ENCODE peak calls at places on chromosomes 12 and 14, in eight cellular contexts. One of them, this sample, is unnamed. For H3K4me1, the result is how much of the 10 kb centered on the place peaks cover.

GRCh38 chr14:100539319-100539645 is 47.9 kb downstream of the BEGAIN start:
- DNase-seq in esophagus squamous epithelium: no peak
- DNase-seq in HCT116: no peak
- DNase-seq in IMR-90: no peak
- DNase-seq in Peyer's patch: no peak
- DNase-seq in heart left ventricle: no peak
- DNase-seq in K562: no peak
- DNase-seq in H1: no peak
- DNase-seq in this sample: peak

GRCh38 chr14:99415496-99416281 is 65.0 kb downstream of the SETD3 start:
- DNase-seq in esophagus squamous epithelium: no peak
- DNase-seq in HCT116: peak
- DNase-seq in IMR-90: peak
- DNase-seq in Peyer's patch: peak
- DNase-seq in heart left ventricle: no peak
- DNase-seq in K562: peak
- DNase-seq in H1: no peak
- DNase-seq in this sample: no peak

GRCh38 chr12:112939761-112940357 is 1.6 kb downstream of the OAS3 start:
- DNase-seq in esophagus squamous epithelium: no peak
- DNase-seq in HCT116: no peak
- DNase-seq in IMR-90: no peak
- DNase-seq in Peyer's patch: no peak
- DNase-seq in heart left ventricle: no peak
- DNase-seq in K562: no peak
- DNase-seq in H1: no peak
- DNase-seq in this sample: no peak

GRCh38 chr14:67941456-67942018 is 122.0 kb downstream of the RAD51B start:
- DNase-seq in esophagus squamous epithelium: no peak
- DNase-seq in HCT116: no peak
- DNase-seq in IMR-90: peak
- DNase-seq in Peyer's patch: no peak
- DNase-seq in heart left ventricle: no peak
- DNase-seq in K562: no peak
- DNase-seq in H1: no peak
- DNase-seq in this sample: no peak

GRCh38 chr12:8081921-8082577 is at the start of gene NECAP1:
- DNase-seq in esophagus squamous epithelium: peak
- DNase-seq in HCT116: peak
- DNase-seq in IMR-90: peak
- DNase-seq in Peyer's patch: peak
- DNase-seq in heart left ventricle: peak
- DNase-seq in K562: peak
- DNase-seq in H1: peak
- DNase-seq in this sample: peak

GRCh38 chr14:97788364-97788763 is 991.2 kb downstream of the VRK1 start:
- DNase-seq in esophagus squamous epithelium: no peak
- DNase-seq in HCT116: no peak
- DNase-seq in IMR-90: no peak
- DNase-seq in Peyer's patch: no peak
- DNase-seq in heart left ventricle: no peak
- DNase-seq in K562: no peak
- DNase-seq in H1: no peak
- DNase-seq in this sample: no peak

GRCh38 chr14:94462763-94463572 is 10.4 kb upstream of the SERPINA11 start:
- DNase-seq in esophagus squamous epithelium: no peak
- DNase-seq in HCT116: no peak
- DNase-seq in IMR-90: no peak
- DNase-seq in Peyer's patch: no peak
- DNase-seq in heart left ventricle: no peak
- DNase-seq in K562: no peak
- DNase-seq in H1: no peak
- DNase-seq in this sample: no peak

GRCh38 chr12:124660846-124661245 is 93.4 kb upstream of the NCOR2 start:
- DNase-seq in esophagus squamous epithelium: no peak
- DNase-seq in HCT116: no peak
- DNase-seq in IMR-90: no peak
- DNase-seq in Peyer's patch: no peak
- DNase-seq in heart left ventricle: no peak
- DNase-seq in K562: no peak
- DNase-seq in H1: no peak
- DNase-seq in this sample: no peak

GRCh38 chr14:65336191-65336591 is 76.3 kb upstream of the FUT8 start:
- DNase-seq in esophagus squamous epithelium: no peak
- DNase-seq in HCT116: no peak
- DNase-seq in IMR-90: peak
- DNase-seq in Peyer's patch: no peak
- DNase-seq in heart left ventricle: no peak
- DNase-seq in K562: no peak
- DNase-seq in H1: no peak
- DNase-seq in this sample: peak
- TF ChIP-seq POLR2A in esophagus squamous epithelium: no peak
- TF ChIP-seq POLR2A in HCT116: no peak
- TF ChIP-seq POLR2A in IMR-90: no peak
- TF ChIP-seq POLR2A in Peyer's patch: no peak
- TF ChIP-seq POLR2A in heart left ventricle: no peak
- TF ChIP-seq POLR2A in K562: no peak
- TF ChIP-seq POLR2A in H1: no peak
- TF ChIP-seq POLR2A in this sample: no peak

DNA sequence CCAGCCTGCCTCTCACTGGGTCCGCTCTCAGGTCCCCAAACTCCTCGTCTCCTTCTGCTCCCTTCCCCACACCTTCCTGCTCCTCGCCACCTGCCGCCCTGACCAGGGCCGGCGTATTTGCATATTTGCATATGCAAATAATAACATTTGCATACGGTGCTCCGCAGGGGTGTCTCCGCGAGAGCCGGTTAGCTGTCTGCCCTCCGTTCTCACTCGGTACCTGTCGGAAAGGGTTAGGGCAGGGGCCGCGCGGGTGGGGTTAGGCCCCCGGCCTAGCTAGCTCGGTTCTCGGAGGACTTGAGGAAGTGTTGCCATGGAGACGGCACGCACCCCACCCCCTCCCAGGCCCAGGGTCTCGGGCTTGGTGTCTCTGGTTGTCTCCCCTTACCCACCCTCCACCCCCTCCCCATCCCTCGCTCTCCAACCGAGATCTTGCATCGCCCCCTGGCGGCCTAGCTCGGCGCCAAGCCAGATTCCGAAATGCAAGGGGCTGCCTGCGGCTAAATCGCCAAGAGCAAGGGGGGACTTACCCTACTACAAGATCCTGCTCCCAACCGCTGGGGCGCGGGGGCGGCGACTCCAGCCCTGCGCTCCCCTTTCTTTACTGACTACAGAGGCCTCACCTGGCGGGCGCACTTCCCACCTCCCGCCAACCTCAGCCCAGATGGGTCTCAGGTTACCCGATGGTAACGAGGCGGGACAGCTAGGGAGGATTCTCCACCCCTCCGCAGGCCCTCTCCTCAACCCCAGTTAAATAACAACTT is 8.1 kb downstream of the STAC3 start:
- DNase-seq in esophagus squamous epithelium: no peak
- DNase-seq in HCT116: peak
- DNase-seq in IMR-90: peak
- DNase-seq in Peyer's patch: peak
- DNase-seq in heart left ventricle: peak
- DNase-seq in K562: peak
- DNase-seq in H1: peak
- DNase-seq in this sample: no peak
- TF ChIP-seq CTCF in esophagus squamous epithelium: peak
- TF ChIP-seq CTCF in HCT116: no peak
- TF ChIP-seq CTCF in IMR-90: peak
- TF ChIP-seq CTCF in Peyer's patch: no peak
- TF ChIP-seq CTCF in heart left ventricle: peak
- TF ChIP-seq CTCF in K562: peak
- TF ChIP-seq CTCF in H1: no peak
- TF ChIP-seq CTCF in this sample: no peak

DNA sequence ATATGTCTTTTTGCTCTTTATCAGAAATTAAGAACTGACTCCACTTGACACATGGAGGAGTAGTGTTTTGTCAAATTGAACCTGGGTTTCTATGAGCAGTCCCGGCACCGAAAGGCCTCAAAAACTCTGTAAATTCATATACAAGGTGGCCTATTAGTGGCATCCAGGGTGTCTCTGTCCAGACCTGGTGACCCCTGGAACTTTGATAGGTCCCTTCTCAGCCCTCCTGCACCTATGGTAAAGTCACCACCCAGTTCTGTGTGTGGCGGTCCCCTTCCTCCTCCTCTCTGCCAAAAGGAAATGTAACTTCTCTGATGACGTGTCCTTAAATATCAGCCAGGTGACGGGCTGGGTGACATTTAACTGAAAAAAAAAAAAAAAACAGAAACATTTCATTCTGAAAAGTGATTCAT is 204.0 kb upstream of the FOXN3 start:
- DNase-seq in esophagus squamous epithelium: no peak
- DNase-seq in HCT116: no peak
- DNase-seq in IMR-90: no peak
- DNase-seq in Peyer's patch: peak
- DNase-seq in heart left ventricle: no peak
- DNase-seq in K562: no peak
- DNase-seq in H1: no peak
- DNase-seq in this sample: no peak
- H3K4me1 ChIP-seq in esophagus squamous epithelium: under half
- H3K4me1 ChIP-seq in HCT116: under half
- H3K4me1 ChIP-seq in IMR-90: under half
- H3K4me1 ChIP-seq in Peyer's patch: under half
- H3K4me1 ChIP-seq in heart left ventricle: under half
- H3K4me1 ChIP-seq in K562: under half
- H3K4me1 ChIP-seq in H1: under half
- H3K4me1 ChIP-seq in this sample: under half

GRCh38 chr12:50283924-50284236 is 560 bp upstream of the LIMA1 start:
- DNase-seq in esophagus squamous epithelium: no peak
- DNase-seq in HCT116: no peak
- DNase-seq in IMR-90: no peak
- DNase-seq in Peyer's patch: no peak
- DNase-seq in heart left ventricle: no peak
- DNase-seq in K562: peak
- DNase-seq in H1: no peak
- DNase-seq in this sample: no peak

GRCh38 chr12:50287271-50287670 is 4.0 kb upstream of the LIMA1 start:
- DNase-seq in esophagus squamous epithelium: no peak
- DNase-seq in HCT116: no peak
- DNase-seq in IMR-90: no peak
- DNase-seq in Peyer's patch: no peak
- DNase-seq in heart left ventricle: no peak
- DNase-seq in K562: no peak
- DNase-seq in H1: no peak
- DNase-seq in this sample: no peak

GRCh38 chr12:50285253-50285652 is 1.9 kb upstream of the LIMA1 start:
- DNase-seq in esophagus squamous epithelium: no peak
- DNase-seq in HCT116: no peak
- DNase-seq in IMR-90: no peak
- DNase-seq in Peyer's patch: no peak
- DNase-seq in heart left ventricle: no peak
- DNase-seq in K562: no peak
- DNase-seq in H1: no peak
- DNase-seq in this sample: no peak

GRCh38 chr12:50282581-50283229 is 615 bp downstream of the LIMA1 start:
- DNase-seq in esophagus squamous epithelium: no peak
- DNase-seq in HCT116: no peak
- DNase-seq in IMR-90: peak
- DNase-seq in Peyer's patch: no peak
- DNase-seq in heart left ventricle: no peak
- DNase-seq in K562: no peak
- DNase-seq in H1: no peak
- DNase-seq in this sample: no peak

DNA sequence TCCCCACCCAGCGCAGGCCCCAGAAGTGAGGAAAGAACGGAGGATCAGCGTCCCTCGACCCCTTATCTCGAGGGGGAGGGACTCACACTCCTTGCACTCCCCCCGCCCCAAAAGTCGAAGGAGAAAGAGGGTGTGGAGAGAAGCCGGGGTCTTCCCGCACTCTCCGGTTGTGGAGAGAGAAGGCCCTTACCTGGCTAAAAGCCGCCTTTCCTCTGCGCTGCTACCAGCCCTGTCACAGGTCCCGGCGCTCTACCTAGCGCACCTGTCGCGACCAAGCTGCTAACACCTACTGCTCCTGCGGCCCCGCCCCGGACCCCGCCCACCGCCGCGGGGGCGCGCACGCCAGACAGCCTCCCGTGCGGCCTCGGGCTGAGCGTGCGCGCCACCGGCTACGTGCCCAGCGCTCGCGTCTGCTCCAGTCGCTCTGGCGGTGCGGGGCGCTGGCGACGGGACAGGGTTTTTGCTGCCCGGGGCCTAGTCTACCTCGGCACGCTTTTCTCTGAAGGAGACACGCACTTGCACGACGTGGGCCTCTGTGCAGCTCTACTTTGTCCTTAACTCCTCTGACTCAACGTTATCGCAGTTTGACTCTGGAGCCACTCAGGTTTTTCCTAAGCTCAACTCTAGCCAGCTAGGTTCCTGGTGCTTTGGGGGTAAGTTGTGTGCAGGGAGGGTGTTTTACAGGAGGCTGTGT is at the start of gene LIMA1:
- DNase-seq in esophagus squamous epithelium: peak
- DNase-seq in HCT116: peak
- DNase-seq in IMR-90: peak
- DNase-seq in Peyer's patch: peak
- DNase-seq in heart left ventricle: peak
- DNase-seq in K562: peak
- DNase-seq in H1: peak
- DNase-seq in this sample: peak
- TF ChIP-seq POLR2A in esophagus squamous epithelium: peak
- TF ChIP-seq POLR2A in HCT116: peak
- TF ChIP-seq POLR2A in IMR-90: peak
- TF ChIP-seq POLR2A in Peyer's patch: peak
- TF ChIP-seq POLR2A in heart left ventricle: peak
- TF ChIP-seq POLR2A in K562: peak
- TF ChIP-seq POLR2A in H1: peak
- TF ChIP-seq POLR2A in this sample: peak

GRCh38 chr14:106843376-106843775 is 1317.0 kb downstream of the TMEM121 start:
- DNase-seq in esophagus squamous epithelium: no peak
- DNase-seq in HCT116: no peak
- DNase-seq in IMR-90: no peak
- DNase-seq in Peyer's patch: peak
- DNase-seq in heart left ventricle: no peak
- DNase-seq in K562: no peak
- DNase-seq in H1: no peak
- DNase-seq in this sample: no peak
- TF ChIP-seq CTCF in esophagus squamous epithelium: no peak
- TF ChIP-seq CTCF in HCT116: no peak
- TF ChIP-seq CTCF in IMR-90: no peak
- TF ChIP-seq CTCF in Peyer's patch: peak
- TF ChIP-seq CTCF in heart left ventricle: no peak
- TF ChIP-seq CTCF in K562: no peak
- TF ChIP-seq CTCF in H1: no peak
- TF ChIP-seq CTCF in this sample: no peak

This sample was measured in upper lobe of left lung.